ENCODE peak calls at places on chromosomes 5 and 9, in nine cellular contexts. One of them, this sample, is unnamed.

GRCh38 chr9:106857811-106858470 is 5.0 kb upstream of the ZNF462 start:
- DNase-seq in B cell: no peak
- DNase-seq in cerebellar cortex: no peak
- DNase-seq in naive thymus-derived CD4-positive, alpha-beta T cell: no peak
- DNase-seq in kidney tubule cell: no peak
- DNase-seq in stimulated activated CD4-positive, alpha-beta T cell treated with anti-CD3 and anti-CD28 coated beads, Interleukin-1b, Interleukin-23, amount 100 ng/mL, for 1 hour: no peak
- DNase-seq in AG04450: no peak
- DNase-seq in HCT116: no peak
- DNase-seq in EL: no peak
- DNase-seq in this sample: no peak

GRCh38 chr5:140103154-140103553 is 10.8 kb upstream of the PURA start:
- DNase-seq in B cell: no peak
- DNase-seq in cerebellar cortex: no peak
- DNase-seq in naive thymus-derived CD4-positive, alpha-beta T cell: no peak
- DNase-seq in kidney tubule cell: no peak
- DNase-seq in stimulated activated CD4-positive, alpha-beta T cell treated with anti-CD3 and anti-CD28 coated beads, Interleukin-1b, Interleukin-23, amount 100 ng/mL, for 1 hour: no peak
- DNase-seq in AG04450: no peak
- DNase-seq in HCT116: no peak
- DNase-seq in EL: no peak
- DNase-seq in this sample: no peak

GRCh38 chr5:92374859-92375258 is 991.7 kb upstream of the ARRDC3 start:
- DNase-seq in B cell: no peak
- DNase-seq in cerebellar cortex: no peak
- DNase-seq in naive thymus-derived CD4-positive, alpha-beta T cell: no peak
- DNase-seq in kidney tubule cell: no peak
- DNase-seq in stimulated activated CD4-positive, alpha-beta T cell treated with anti-CD3 and anti-CD28 coated beads, Interleukin-1b, Interleukin-23, amount 100 ng/mL, for 1 hour: no peak
- DNase-seq in AG04450: no peak
- DNase-seq in HCT116: no peak
- DNase-seq in EL: no peak
- DNase-seq in this sample: no peak

GRCh38 chr5:180133060-180133459 is 61.5 kb upstream of the RNF130 start:
- DNase-seq in B cell: no peak
- DNase-seq in cerebellar cortex: no peak
- DNase-seq in naive thymus-derived CD4-positive, alpha-beta T cell: no peak
- DNase-seq in kidney tubule cell: no peak
- DNase-seq in stimulated activated CD4-positive, alpha-beta T cell treated with anti-CD3 and anti-CD28 coated beads, Interleukin-1b, Interleukin-23, amount 100 ng/mL, for 1 hour: no peak
- DNase-seq in AG04450: no peak
- DNase-seq in HCT116: no peak
- DNase-seq in EL: no peak
- DNase-seq in this sample: peak

GRCh38 chr5:143663872-143664271 is 148.1 kb upstream of the HMHB1 start:
- DNase-seq in B cell: no peak
- DNase-seq in cerebellar cortex: no peak
- DNase-seq in naive thymus-derived CD4-positive, alpha-beta T cell: no peak
- DNase-seq in kidney tubule cell: no peak
- DNase-seq in stimulated activated CD4-positive, alpha-beta T cell treated with anti-CD3 and anti-CD28 coated beads, Interleukin-1b, Interleukin-23, amount 100 ng/mL, for 1 hour: no peak
- DNase-seq in AG04450: no peak
- DNase-seq in HCT116: no peak
- DNase-seq in EL: no peak
- DNase-seq in this sample: no peak

GRCh38 chr5:67983251-67983941 is 232.2 kb upstream of the PIK3R1 start:
- DNase-seq in B cell: no peak
- DNase-seq in cerebellar cortex: no peak
- DNase-seq in naive thymus-derived CD4-positive, alpha-beta T cell: no peak
- DNase-seq in kidney tubule cell: peak
- DNase-seq in stimulated activated CD4-positive, alpha-beta T cell treated with anti-CD3 and anti-CD28 coated beads, Interleukin-1b, Interleukin-23, amount 100 ng/mL, for 1 hour: no peak
- DNase-seq in AG04450: peak
- DNase-seq in HCT116: peak
- DNase-seq in EL: peak
- DNase-seq in this sample: no peak

GRCh38 chr9:135409286-135410200 is 70.0 kb upstream of the PPP1R26 start:
- DNase-seq in B cell: no peak
- DNase-seq in cerebellar cortex: no peak
- DNase-seq in naive thymus-derived CD4-positive, alpha-beta T cell: no peak
- DNase-seq in kidney tubule cell: no peak
- DNase-seq in stimulated activated CD4-positive, alpha-beta T cell treated with anti-CD3 and anti-CD28 coated beads, Interleukin-1b, Interleukin-23, amount 100 ng/mL, for 1 hour: no peak
- DNase-seq in AG04450: no peak
- DNase-seq in HCT116: no peak
- DNase-seq in EL: no peak
- DNase-seq in this sample: no peak

GRCh38 chr5:178234121-178234752 is 1.6 kb upstream of the PHYKPL start:
- DNase-seq in B cell: no peak
- DNase-seq in cerebellar cortex: no peak
- DNase-seq in naive thymus-derived CD4-positive, alpha-beta T cell: no peak
- DNase-seq in kidney tubule cell: no peak
- DNase-seq in stimulated activated CD4-positive, alpha-beta T cell treated with anti-CD3 and anti-CD28 coated beads, Interleukin-1b, Interleukin-23, amount 100 ng/mL, for 1 hour: no peak
- DNase-seq in AG04450: no peak
- DNase-seq in HCT116: no peak
- DNase-seq in EL: no peak
- DNase-seq in this sample: no peak

GRCh38 chr9:36781532-36781931 is 208.8 kb downstream of the MELK start:
- DNase-seq in B cell: no peak
- DNase-seq in cerebellar cortex: no peak
- DNase-seq in naive thymus-derived CD4-positive, alpha-beta T cell: no peak
- DNase-seq in kidney tubule cell: peak
- DNase-seq in stimulated activated CD4-positive, alpha-beta T cell treated with anti-CD3 and anti-CD28 coated beads, Interleukin-1b, Interleukin-23, amount 100 ng/mL, for 1 hour: no peak
- DNase-seq in AG04450: no peak
- DNase-seq in HCT116: peak
- DNase-seq in EL: peak
- DNase-seq in this sample: no peak

GRCh38 chr5:79800979-79801827 is 111.6 kb downstream of the CMYA5 start:
- DNase-seq in B cell: no peak
- DNase-seq in cerebellar cortex: no peak
- DNase-seq in naive thymus-derived CD4-positive, alpha-beta T cell: no peak
- DNase-seq in kidney tubule cell: peak
- DNase-seq in stimulated activated CD4-positive, alpha-beta T cell treated with anti-CD3 and anti-CD28 coated beads, Interleukin-1b, Interleukin-23, amount 100 ng/mL, for 1 hour: no peak
- DNase-seq in AG04450: no peak
- DNase-seq in HCT116: no peak
- DNase-seq in EL: peak
- DNase-seq in this sample: no peak

This sample was measured in spleen.